ENCODE peak calls at places on chromosomes 13 and 19, in four cellular contexts. One of them, this sample, is unnamed.

GRCh38 chr19:11169896-11170678 is 14.5 kb upstream of the SPC24 start:
- DNase-seq in thyroid gland: no peak
- DNase-seq in thoracic aorta: no peak
- DNase-seq in body of pancreas: no peak
- DNase-seq in this sample: no peak

GRCh38 chr19:21947775-21948174 is 63.0 kb downstream of the ZNF208 start:
- DNase-seq in body of pancreas: no peak
- DNase-seq in thoracic aorta: no peak
- DNase-seq in thyroid gland: no peak
- DNase-seq in this sample: no peak

GRCh38 chr13:34176636-34177035 is 358.7 kb downstream of the RFC3 start:
- DNase-seq in body of pancreas: no peak
- DNase-seq in thoracic aorta: no peak
- DNase-seq in thyroid gland: no peak
- DNase-seq in this sample: no peak

GRCh38 chr13:94480672-94481145 is 1.2 kb upstream of the DCT start:
- DNase-seq in thyroid gland: no peak
- DNase-seq in thoracic aorta: no peak
- DNase-seq in body of pancreas: no peak
- DNase-seq in this sample: no peak

GRCh38 chr19:17749912-17750317 is 1.4 kb upstream of the FCHO1 start:
- DNase-seq in body of pancreas: no peak
- DNase-seq in thyroid gland: no peak
- DNase-seq in thoracic aorta: no peak
- DNase-seq in this sample: no peak

GRCh38 chr13:40190656-40191100 is 475.8 kb downstream of the FOXO1 start:
- DNase-seq in thyroid gland: peak
- DNase-seq in body of pancreas: no peak
- DNase-seq in thoracic aorta: no peak
- DNase-seq in this sample: no peak

GRCh38 chr13:47508518-47509228 is 492.4 kb downstream of the SUCLA2 start:
- DNase-seq in thoracic aorta: no peak
- DNase-seq in thyroid gland: no peak
- DNase-seq in body of pancreas: no peak
- DNase-seq in this sample: no peak

GRCh38 chr19:8150998-8151397 is 1.6 kb upstream of the FBN3 start:
- DNase-seq in thyroid gland: no peak
- DNase-seq in thoracic aorta: no peak
- DNase-seq in body of pancreas: no peak
- DNase-seq in this sample: no peak

GRCh38 chr19:51372649-51373504 is at the start of gene NKG7:
- DNase-seq in thoracic aorta: no peak
- DNase-seq in body of pancreas: no peak
- DNase-seq in thyroid gland: no peak
- DNase-seq in this sample: no peak

GRCh38 chr19:33299061-33299665 is 3.2 kb downstream of the CEBPA start:
- DNase-seq in body of pancreas: peak
- DNase-seq in thyroid gland: no peak
- DNase-seq in thoracic aorta: no peak
- DNase-seq in this sample: no peak

GRCh38 chr19:36508325-36508724 is 19.0 kb upstream of the ZNF566 start:
- DNase-seq in thoracic aorta: no peak
- DNase-seq in body of pancreas: no peak
- DNase-seq in thyroid gland: no peak
- DNase-seq in this sample: no peak

GRCh38 chr13:46656786-46657185 is 103.8 kb downstream of the LRCH1 start:
- DNase-seq in thyroid gland: no peak
- DNase-seq in body of pancreas: no peak
- DNase-seq in thoracic aorta: no peak
- DNase-seq in this sample: no peak

GRCh38 chr13:93338906-93339305 is 112.3 kb downstream of the GPC6 start:
- DNase-seq in body of pancreas: no peak
- DNase-seq in thyroid gland: no peak
- DNase-seq in thoracic aorta: no peak
- DNase-seq in this sample: no peak

GRCh38 chr13:84645196-84646071 is 763.2 kb upstream of the SLITRK1 start:
- DNase-seq in thoracic aorta: no peak
- DNase-seq in thyroid gland: peak
- DNase-seq in body of pancreas: no peak
- DNase-seq in this sample: no peak

GRCh38 chr19:33219261-33219812 is 6.3 kb downstream of the SLC7A10 start:
- DNase-seq in body of pancreas: no peak
- DNase-seq in thoracic aorta: no peak
- DNase-seq in thyroid gland: no peak
- DNase-seq in this sample: no peak

GRCh38 chr19:36688058-36688457 is 646 bp downstream of the ZNF567 start:
- DNase-seq in thyroid gland: no peak
- DNase-seq in body of pancreas: no peak
- DNase-seq in thoracic aorta: no peak
- DNase-seq in this sample: no peak

GRCh38 chr19:33714149-33714548 is 82.5 kb upstream of the KCTD15 start:
- DNase-seq in thoracic aorta: no peak
- DNase-seq in body of pancreas: no peak
- DNase-seq in thyroid gland: no peak
- DNase-seq in this sample: no peak

GRCh38 chr19:31337007-31337914 is 12.0 kb downstream of the TSHZ3 start:
- DNase-seq in thyroid gland: no peak
- DNase-seq in body of pancreas: no peak
- DNase-seq in thoracic aorta: no peak
- DNase-seq in this sample: no peak

GRCh38 chr13:79485014-79485441 is 4.1 kb downstream of the NDFIP2 start:
- DNase-seq in body of pancreas: peak
- DNase-seq in thyroid gland: no peak
- DNase-seq in thoracic aorta: no peak
- DNase-seq in this sample: no peak

GRCh38 chr13:42035905-42036521 is 12.4 kb upstream of the DGKH start:
- DNase-seq in thyroid gland: no peak
- DNase-seq in thoracic aorta: no peak
- DNase-seq in body of pancreas: no peak
- DNase-seq in this sample: no peak

GRCh38 chr13:99226493-99226892 is 25.8 kb downstream of the UBAC2 start:
- DNase-seq in body of pancreas: no peak
- DNase-seq in thoracic aorta: no peak
- DNase-seq in thyroid gland: no peak
- DNase-seq in this sample: no peak

GRCh38 chr13:34162545-34162936 is 344.6 kb downstream of the RFC3 start:
- DNase-seq in thyroid gland: peak
- DNase-seq in body of pancreas: no peak
- DNase-seq in thoracic aorta: no peak
- DNase-seq in this sample: no peak

GRCh38 chr13:28204043-28204442 is 65.7 kb downstream of the PAN3 start:
- DNase-seq in thyroid gland: no peak
- DNase-seq in thoracic aorta: no peak
- DNase-seq in body of pancreas: no peak
- DNase-seq in this sample: no peak

GRCh38 chr13:36819064-36819810 is at the start of gene RFXAP:
- DNase-seq in thoracic aorta: peak
- DNase-seq in body of pancreas: peak
- DNase-seq in thyroid gland: peak
- DNase-seq in this sample: peak
- TF ChIP-seq CTCF in thoracic aorta: peak
- TF ChIP-seq CTCF in body of pancreas: peak
- TF ChIP-seq CTCF in thyroid gland: no peak
- TF ChIP-seq CTCF in this sample: no peak

GRCh38 chr19:12657966-12658365 is 8.6 kb downstream of the MAN2B1 start:
- DNase-seq in body of pancreas: no peak
- DNase-seq in thyroid gland: no peak
- DNase-seq in thoracic aorta: no peak
- DNase-seq in this sample: no peak
- TF ChIP-seq CTCF in body of pancreas: no peak
- TF ChIP-seq CTCF in thyroid gland: no peak
- TF ChIP-seq CTCF in thoracic aorta: no peak
- TF ChIP-seq CTCF in this sample: no peak

GRCh38 chr13:50589139-50589538 is 254.4 kb downstream of the DLEU7 start:
- DNase-seq in body of pancreas: no peak
- DNase-seq in thoracic aorta: no peak
- DNase-seq in thyroid gland: peak
- DNase-seq in this sample: no peak

GRCh38 chr13:50588736-50589135 is 254.8 kb downstream of the DLEU7 start:
- DNase-seq in thoracic aorta: no peak
- DNase-seq in body of pancreas: no peak
- DNase-seq in thyroid gland: no peak
- DNase-seq in this sample: no peak

GRCh38 chr13:50589651-50590054 is 253.8 kb downstream of the DLEU7 start:
- DNase-seq in thyroid gland: no peak
- DNase-seq in thoracic aorta: no peak
- DNase-seq in body of pancreas: no peak
- DNase-seq in this sample: no peak

GRCh38 chr13:50587122-50587521 is 256.4 kb downstream of the DLEU7 start:
- DNase-seq in thyroid gland: no peak
- DNase-seq in thoracic aorta: no peak
- DNase-seq in body of pancreas: no peak
- DNase-seq in this sample: no peak

GRCh38 chr13:50587839-50588373 is 255.6 kb downstream of the DLEU7 start:
- DNase-seq in thyroid gland: no peak
- DNase-seq in body of pancreas: no peak
- DNase-seq in thoracic aorta: no peak
- DNase-seq in this sample: no peak
- TF ChIP-seq CTCF in thyroid gland: no peak
- TF ChIP-seq CTCF in body of pancreas: no peak
- TF ChIP-seq CTCF in thoracic aorta: no peak
- TF ChIP-seq CTCF in this sample: no peak

GRCh38 chr13:75329097-75329496 is 152.9 kb downstream of the TBC1D4 start:
- DNase-seq in thoracic aorta: no peak
- DNase-seq in thyroid gland: no peak
- DNase-seq in body of pancreas: no peak
- DNase-seq in this sample: no peak

GRCh38 chr13:75330770-75331169 is 151.2 kb downstream of the TBC1D4 start:
- DNase-seq in thoracic aorta: no peak
- DNase-seq in body of pancreas: no peak
- DNase-seq in thyroid gland: no peak
- DNase-seq in this sample: no peak

GRCh38 chr13:75327132-75327505 is 154.8 kb downstream of the TBC1D4 start:
- DNase-seq in thoracic aorta: no peak
- DNase-seq in body of pancreas: no peak
- DNase-seq in thyroid gland: no peak
- DNase-seq in this sample: no peak

GRCh38 chr13:75331792-75332349 is 150.1 kb downstream of the TBC1D4 start:
- DNase-seq in thoracic aorta: no peak
- DNase-seq in body of pancreas: no peak
- DNase-seq in thyroid gland: no peak
- DNase-seq in this sample: no peak

GRCh38 chr13:75329723-75330122 is 152.2 kb downstream of the TBC1D4 start:
- DNase-seq in thoracic aorta: no peak
- DNase-seq in body of pancreas: no peak
- DNase-seq in thyroid gland: no peak
- DNase-seq in this sample: no peak
- TF ChIP-seq CTCF in thoracic aorta: no peak
- TF ChIP-seq CTCF in body of pancreas: no peak
- TF ChIP-seq CTCF in thyroid gland: no peak
- TF ChIP-seq CTCF in this sample: no peak

DNA sequence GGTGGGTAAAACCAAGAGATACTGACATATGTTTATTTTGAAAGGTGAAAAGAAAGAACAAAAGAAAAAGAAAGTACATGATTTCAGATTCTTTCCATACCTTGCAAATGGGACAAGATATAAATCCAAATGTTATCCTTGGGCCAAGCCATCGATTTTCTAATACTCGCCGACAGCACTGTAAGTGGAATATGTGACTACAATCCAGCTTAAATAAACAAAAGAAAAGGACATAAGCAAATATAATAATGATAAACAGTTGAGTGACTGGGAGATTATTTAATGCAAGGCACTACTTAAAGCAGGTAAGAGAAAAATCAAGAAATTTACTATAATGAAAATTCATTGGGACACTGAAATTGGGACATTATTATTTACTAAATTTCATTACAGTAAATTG is 29.9 kb upstream of the FBXL3 start:
- DNase-seq in thoracic aorta: no peak
- DNase-seq in thyroid gland: no peak
- DNase-seq in body of pancreas: no peak
- DNase-seq in this sample: no peak
- TF ChIP-seq CTCF in thoracic aorta: no peak
- TF ChIP-seq CTCF in thyroid gland: no peak
- TF ChIP-seq CTCF in body of pancreas: no peak
- TF ChIP-seq CTCF in this sample: no peak

DNA sequence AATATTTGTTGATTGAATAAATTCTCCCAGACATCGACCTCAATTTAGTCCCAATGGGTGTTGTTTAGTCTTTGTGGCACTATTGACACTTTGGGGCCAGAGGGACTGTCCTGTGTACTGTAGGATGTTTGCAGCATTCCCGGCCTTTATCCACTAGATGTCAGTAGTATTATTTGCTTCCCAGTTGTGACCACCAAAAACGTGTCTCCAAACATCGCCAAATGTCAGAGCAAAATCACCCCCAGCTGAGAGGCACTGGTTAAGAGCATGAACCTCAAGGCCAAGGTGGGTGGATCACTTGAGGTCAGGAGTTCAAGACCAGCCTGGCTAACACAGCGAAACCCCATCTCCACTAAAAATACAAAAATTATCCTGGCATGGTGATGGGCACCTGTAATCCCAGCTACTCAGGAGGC is 15.4 kb downstream of the NLRP12 start:
- DNase-seq in body of pancreas: no peak
- DNase-seq in thyroid gland: no peak
- DNase-seq in thoracic aorta: no peak
- DNase-seq in this sample: no peak
- TF ChIP-seq CTCF in body of pancreas: peak
- TF ChIP-seq CTCF in thyroid gland: peak
- TF ChIP-seq CTCF in thoracic aorta: no peak
- TF ChIP-seq CTCF in this sample: peak

GRCh38 chr19:3708207-3708931 is at the start of gene TJP3:
- DNase-seq in thyroid gland: peak
- DNase-seq in thoracic aorta: no peak
- DNase-seq in body of pancreas: peak
- DNase-seq in this sample: no peak
- TF ChIP-seq CTCF in thyroid gland: no peak
- TF ChIP-seq CTCF in thoracic aorta: no peak
- TF ChIP-seq CTCF in body of pancreas: no peak
- TF ChIP-seq CTCF in this sample: no peak

This sample was measured in osteocyte.